ENCODE peak calls at places on chromosomes 12 and 14, in nine cellular contexts. N is fibroblast of the aortic adventitia, Y is PC-9, B is neuronal stem cell, L is cardiac fibroblast, R is HFF-Myc, O is epithelial cell of esophagus, J is astrocyte of the spinal cord, A is foreskin fibroblast. K is an unnamed sample.

GRCh38 chr14:20343855-20344205 is 395 bp downstream of the PARP2 start:
- DNase-seq in O (peak), R (no peak), A (peak), B (no peak), N (peak), J (no peak), L (peak), Y (no peak), K (no peak)

GRCh38 chr14:95796846-95797245 is 79.8 kb upstream of the TUNAR start:
- DNase-seq in R (no peak), Y (no peak), L (no peak), B (no peak), N (no peak), A (no peak), J (no peak), O (no peak), K (no peak)

GRCh38 chr14:28761438-28762289 is 4.9 kb upstream of the FOXG1 start:
- DNase-seq in R (no peak), Y (no peak), O (no peak), J (peak), B (no peak), N (no peak), L (no peak), A (no peak), K (no peak)

GRCh38 chr12:48968004-48968403 is 3.5 kb downstream of the WNT10B start:
- DNase-seq in A (no peak), O (no peak), L (no peak), R (no peak), J (no peak), Y (no peak), N (no peak), B (no peak), K (no peak)

GRCh38 chr12:123389560-123390351 is 5.8 kb downstream of the KMT5A start:
- DNase-seq in R (no peak), N (peak), O (peak), B (no peak), J (peak), A (peak), L (peak), Y (peak), K (no peak)

GRCh38 chr14:89918721-89919120 is 35.8 kb downstream of the EFCAB11 start:
- DNase-seq in B (no peak), R (no peak), N (no peak), O (no peak), J (no peak), Y (no peak), L (no peak), A (no peak), K (no peak)

GRCh38 chr12:65637774-65638173 is 186.5 kb upstream of the HMGA2 start:
- DNase-seq in A (peak), L (peak), Y (no peak), J (peak), O (peak), R (no peak), N (peak), B (no peak), K (no peak)

GRCh38 chr12:131352296-131352900 is 358.5 kb upstream of the SFSWAP start:
- DNase-seq in B (no peak), N (no peak), R (no peak), J (no peak), Y (no peak), A (no peak), O (no peak), L (no peak), K (no peak)

GRCh38 chr14:101358726-101359125 is 202.6 kb upstream of the DIO3 start:
- DNase-seq in Y (no peak), O (no peak), A (no peak), N (no peak), J (no peak), L (no peak), B (no peak), R (no peak), K (peak)

GRCh38 chr12:93146278-93146939 is 217.3 kb upstream of the EEA1 start:
- DNase-seq in O (peak), L (peak), B (no peak), N (peak), J (peak), A (peak), R (peak), Y (no peak), K (no peak)

GRCh38 chr14:101234588-101234937 is 326.7 kb upstream of the DIO3 start:
- DNase-seq in B (no peak), N (no peak), J (no peak), O (no peak), L (no peak), Y (no peak), R (no peak), A (no peak), K (no peak)

GRCh38 chr12:94942663-94943062 is 60.8 kb downstream of the NDUFA12 start:
- DNase-seq in A (no peak), R (no peak), Y (no peak), N (no peak), L (no peak), J (no peak), B (no peak), O (no peak), K (no peak)

GRCh38 chr12:114762490-114763110 is 78.6 kb upstream of the TBX3 start:
- DNase-seq in L (peak), Y (no peak), J (peak), O (no peak), N (peak), B (no peak), A (peak), R (no peak), K (no peak)

GRCh38 chr12:113796852-113797534 is 169.1 kb downstream of the RBM19 start:
- DNase-seq in B (no peak), J (no peak), A (no peak), Y (no peak), N (no peak), L (no peak), O (no peak), R (no peak), K (no peak)

GRCh38 chr12:101459642-101460346 is 15.3 kb upstream of the SPIC start:
- DNase-seq in A (peak), N (peak), B (no peak), J (no peak), L (no peak), Y (peak), O (peak), R (peak), K (no peak)

GRCh38 chr12:89244536-89244935 is 107.8 kb downstream of the DUSP6 start:
- DNase-seq in R (no peak), Y (no peak), N (peak), O (peak), J (no peak), A (no peak), L (peak), B (no peak), K (peak)

GRCh38 chr12:94873368-94874085 is 130.0 kb downstream of the NDUFA12 start:
- DNase-seq in B (peak), O (no peak), J (no peak), L (no peak), R (no peak), Y (no peak), N (no peak), A (peak), K (no peak)

GRCh38 chr12:98893601-98894411 is 248.7 kb downstream of the APAF1 start:
- DNase-seq in N (no peak), Y (no peak), A (peak), J (peak), O (no peak), B (no peak), R (no peak), L (no peak), K (no peak)

GRCh38 chr14:96060161-96060933 is 21.2 kb downstream of the C14orf132 start:
- DNase-seq in R (no peak), N (no peak), A (no peak), L (no peak), J (no peak), Y (no peak), B (no peak), O (no peak), K (no peak)

GRCh38 chr12:47387991-47388390 is 308.2 kb upstream of the AMIGO2 start:
- DNase-seq in O (no peak), B (no peak), Y (no peak), N (no peak), A (no peak), R (no peak), L (no peak), J (no peak), K (no peak)

GRCh38 chr12:79690156-79690605 is 583 bp downstream of the PAWR start:
- DNase-seq in A (peak), B (peak), O (peak), J (no peak), R (no peak), Y (no peak), N (peak), L (no peak), K (no peak)

GRCh38 chr12:44078273-44078672 is 242.4 kb downstream of the TMEM117 start:
- DNase-seq in O (peak), R (no peak), N (no peak), B (no peak), L (no peak), Y (no peak), J (no peak), A (peak), K (no peak)

GRCh38 chr12:112664569-112664968 is 127.0 kb upstream of the RPH3A start:
- DNase-seq in O (peak), B (peak), L (peak), N (peak), R (no peak), Y (peak), A (peak), J (peak), K (no peak)

GRCh38 chr14:61470261-61470953 is 149.0 kb downstream of the PRKCH start:
- DNase-seq in L (peak), R (peak), A (peak), Y (no peak), N (peak), O (peak), J (peak), B (peak), K (no peak)

GRCh38 chr12:2191534-2192153 is 138.9 kb downstream of the CACNA1C start:
- DNase-seq in A (no peak), N (no peak), O (no peak), J (no peak), B (no peak), L (no peak), Y (no peak), R (no peak), K (no peak)

GRCh38 chr12:130066742-130067141 is 95.5 kb upstream of the FZD10 start:
- DNase-seq in R (no peak), L (no peak), J (no peak), O (no peak), N (no peak), A (no peak), Y (no peak), B (no peak), K (no peak)

GRCh38 chr12:89245090-89245489 is 107.2 kb downstream of the DUSP6 start:
- DNase-seq in L (no peak), J (no peak), Y (no peak), A (peak), R (no peak), N (peak), B (no peak), O (peak), K (peak)

GRCh38 chr14:68842298-68842697 is 49.4 kb upstream of the ZFP36L1 start:
- DNase-seq in R (no peak), O (no peak), J (no peak), B (no peak), Y (no peak), N (no peak), A (no peak), L (no peak), K (no peak)

GRCh38 chr12:54413284-54414190 is 5.5 kb downstream of the ITGA5 start:
- DNase-seq in R (no peak), Y (no peak), A (no peak), J (no peak), B (no peak), L (peak), N (no peak), O (no peak), K (peak)
- H3K4me3 ChIP-seq in R (peak), Y (no peak), A (no peak), J (no peak), B (no peak), L (peak), N (peak), O (no peak), K (peak)

GRCh38 chr12:32021346-32021773 is 62.1 kb downstream of the RESF1 start:
- DNase-seq in R (no peak), J (no peak), N (no peak), Y (no peak), B (no peak), A (no peak), O (no peak), L (no peak), K (no peak)

GRCh38 chr12:32030151-32030550 is 70.9 kb downstream of the RESF1 start:
- DNase-seq in Y (no peak), J (no peak), L (no peak), R (no peak), A (no peak), O (no peak), N (no peak), B (no peak), K (no peak)

GRCh38 chr12:32025906-32026305 is 66.7 kb downstream of the RESF1 start:
- DNase-seq in J (no peak), B (no peak), L (no peak), N (no peak), Y (no peak), O (no peak), A (no peak), R (no peak), K (peak)

GRCh38 chr12:32027684-32028355 is 68.6 kb downstream of the RESF1 start:
- DNase-seq in N (no peak), J (no peak), B (no peak), Y (no peak), L (no peak), A (no peak), O (no peak), R (no peak), K (no peak)

DNA sequence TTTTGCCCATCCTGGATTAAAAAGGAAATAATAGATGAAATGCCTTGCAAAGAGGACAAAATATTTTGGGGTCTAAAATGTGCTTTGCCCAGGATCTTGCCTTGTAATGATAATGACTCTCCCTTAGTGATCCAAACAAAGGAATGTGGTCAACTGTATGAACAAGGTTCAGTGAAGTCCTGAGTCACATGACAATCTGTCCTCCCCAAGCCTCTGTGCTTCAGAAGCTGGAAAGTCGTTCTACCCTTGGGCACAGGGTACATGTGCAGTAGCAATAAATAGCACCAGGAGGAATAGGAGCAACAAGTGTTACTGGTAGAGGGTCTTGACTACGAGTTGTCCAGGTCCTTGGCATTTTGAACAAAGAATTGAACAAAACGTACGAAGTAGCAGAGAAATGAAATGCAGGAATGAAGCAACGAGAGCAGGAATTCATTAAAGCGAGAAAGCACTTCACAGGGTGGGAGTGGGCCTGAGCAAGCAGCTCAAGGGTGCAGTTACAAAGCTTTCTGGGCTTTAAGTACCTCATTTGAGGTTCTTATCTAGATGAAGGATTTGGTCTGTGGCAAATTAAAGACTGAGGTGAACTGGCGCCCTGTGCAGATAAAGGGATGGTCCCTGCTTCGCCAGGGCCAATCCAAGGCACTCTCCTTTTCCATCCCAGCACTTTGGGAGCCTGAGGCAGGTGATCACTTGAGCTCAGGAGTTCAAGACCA is 65.8 kb downstream of the RESF1 start:
- DNase-seq in L (no peak), B (no peak), N (no peak), O (no peak), A (no peak), J (no peak), R (no peak), Y (no peak), K (no peak)
- H3K4me3 ChIP-seq in L (no peak), B (no peak), N (no peak), O (no peak), A (no peak), J (no peak), R (no peak), Y (no peak), K (no peak)

GRCh38 chr12:109156036-109156435 is 39.6 kb downstream of the ACACB start:
- DNase-seq in A (no peak), O (no peak), N (no peak), B (no peak), J (no peak), Y (no peak), L (no peak), R (no peak), K (no peak)
- H3K4me3 ChIP-seq in A (no peak), O (no peak), N (no peak), B (no peak), J (no peak), Y (no peak), L (no peak), R (no peak), K (no peak)

DNA sequence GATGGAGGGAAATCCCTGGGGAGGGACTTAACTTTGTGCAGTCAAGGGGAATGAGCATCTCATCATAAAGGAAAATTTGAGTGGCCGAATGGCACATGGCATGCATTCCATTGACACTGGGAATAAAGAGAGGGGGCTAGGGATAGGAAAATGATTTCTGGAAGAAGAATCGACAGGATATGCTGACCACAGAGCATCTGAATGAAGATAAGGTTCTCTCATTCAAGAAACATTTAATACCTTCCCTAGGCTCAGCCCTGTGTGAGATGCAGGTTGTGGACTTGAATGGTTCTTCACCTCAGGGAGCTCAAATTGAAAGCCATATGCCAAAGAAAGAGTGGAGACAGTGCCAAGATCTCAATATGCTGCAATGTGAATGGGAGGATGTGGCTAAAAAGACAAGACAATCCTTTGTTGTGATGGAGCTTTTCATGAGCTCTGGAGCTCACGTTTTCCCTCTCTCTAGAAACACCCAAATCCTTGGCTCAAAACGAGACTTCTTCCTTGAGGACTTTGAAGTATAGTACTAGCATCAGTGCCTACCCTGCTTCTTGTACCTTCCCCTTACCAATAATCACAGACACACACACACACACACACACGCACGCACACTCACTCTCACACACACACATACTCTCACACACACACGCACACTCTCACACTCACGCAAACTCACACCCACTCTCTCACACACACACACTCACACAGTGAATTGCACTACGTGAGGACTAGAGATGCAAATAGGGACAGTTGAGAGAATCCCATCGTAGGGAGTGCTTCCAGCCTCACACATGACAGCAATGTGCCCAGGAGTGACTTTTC is 231.2 kb downstream of the PCNX1 start:
- DNase-seq in A (no peak), L (no peak), B (no peak), N (no peak), Y (no peak), J (no peak), R (no peak), O (no peak), K (no peak)
- H3K4me3 ChIP-seq in A (no peak), L (no peak), B (no peak), N (no peak), Y (no peak), J (no peak), R (no peak), O (no peak), K (no peak)

DNA sequence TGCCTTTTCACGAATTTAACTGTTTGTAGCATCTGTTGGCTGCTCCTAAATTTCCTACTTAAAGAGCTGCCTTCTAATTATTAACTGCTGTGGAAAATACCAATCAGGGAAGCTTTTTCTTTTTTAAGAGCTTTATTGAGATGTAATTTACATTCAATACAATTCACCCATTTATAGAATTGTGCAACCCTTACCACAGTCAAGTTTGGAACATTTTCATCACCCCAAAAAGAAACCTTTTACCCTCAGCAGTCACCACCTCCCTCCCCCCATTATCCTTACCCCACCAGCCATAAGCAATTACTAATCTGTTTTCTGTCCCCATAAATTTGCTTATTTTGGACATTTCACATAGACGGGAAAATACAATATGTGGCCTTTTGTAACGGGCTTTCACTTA is 1.4 kb downstream of the PCNX4 start:
- DNase-seq in B (no peak), A (peak), R (no peak), Y (no peak), L (peak), O (no peak), J (no peak), N (peak), K (no peak)
- H3K4me3 ChIP-seq in B (peak), A (peak), R (peak), Y (peak), L (peak), O (peak), J (peak), N (peak), K (peak)